ENCODE peak calls at places on chromosomes 3 and 15, in four cellular contexts. P is psoas muscle, R is right cardiac atrium, B is PC-3. K is an unnamed sample.

GRCh38 chr15:50416920-50417319 is 7.3 kb upstream of the USP8 start:
- DNase-seq in P (no peak), R (no peak), B (no peak), K (no peak)

GRCh38 chr3:81874738-81875137 is 113.3 kb upstream of the GBE1 start:
- DNase-seq in P (no peak), R (no peak), B (peak; percentile 36), K (no peak)

GRCh38 chr3:176780766-176781165 is 416.5 kb downstream of the TBL1XR1 start:
- DNase-seq in P (no peak), R (no peak), B (no peak), K (no peak)

GRCh38 chr15:47586653-47587224 is 130.6 kb upstream of the SEMA6D start:
- DNase-seq in P (peak; percentile 56), R (peak; percentile 61), B (peak; percentile 21), K (no peak)

GRCh38 chr15:61282661-61283060 is 53.6 kb upstream of the RORA start:
- DNase-seq in P (no peak), R (no peak), B (no peak), K (no peak)

GRCh38 chr3:189563841-189564563 is 67.2 kb upstream of the TP63 start:
- DNase-seq in P (no peak), R (no peak), B (peak; percentile 97), K (no peak)

GRCh38 chr15:66862111-66862815 is 160.2 kb downstream of the SMAD6 start:
- DNase-seq in P (no peak), R (no peak), B (peak; percentile 17), K (no peak)

GRCh38 chr3:16352428-16352827 is 87.4 kb downstream of the OXNAD1 start:
- DNase-seq in P (no peak), R (no peak), B (no peak), K (no peak)

GRCh38 chr15:64134322-64134829 is 17.2 kb upstream of the SNX22 start:
- DNase-seq in P (no peak), R (peak; percentile 78), B (peak; percentile 13), K (peak; percentile 82)

GRCh38 chr3:177057768-177058167 is 139.5 kb downstream of the TBL1XR1 start:
- DNase-seq in P (no peak), R (no peak), B (no peak), K (no peak)

GRCh38 chr3:188214442-188214841 is 60.5 kb downstream of the LPP start:
- DNase-seq in P (no peak), R (no peak), B (no peak), K (no peak)

GRCh38 chr3:117719316-117719926 is 1009.8 kb downstream of the TUSC7 start:
- DNase-seq in P (no peak), R (no peak), B (peak; percentile 47), K (no peak)

GRCh38 chr3:53525765-53526761 is 31.7 kb downstream of the CACNA1D start:
- DNase-seq in P (no peak), R (peak; percentile 53), B (no peak), K (peak; percentile 51)

GRCh38 chr15:65287515-65287845 is 797 bp upstream of the PARP16 start:
- DNase-seq in P (no peak), R (no peak), B (no peak), K (no peak)

GRCh38 chr15:41888662-41889253 is 5.1 kb downstream of the SPTBN5 start:
- DNase-seq in P (peak; percentile 25), R (no peak), B (no peak), K (no peak)

GRCh38 chr15:50906954-50907865 is 1.3 kb upstream of the AP4E1 start:
- DNase-seq in P (no peak), R (no peak), B (peak; percentile 50), K (no peak)

GRCh38 chr3:155356594-155357370 is 63.3 kb upstream of the STRIT1 start:
- DNase-seq in P (no peak), R (peak; percentile 50), B (peak; percentile 23), K (no peak)

GRCh38 chr3:3133490-3133889 is 6.8 kb downstream of the TRNT1 start:
- DNase-seq in P (no peak), R (no peak), B (no peak), K (no peak)

GRCh38 chr3:13140596-13140995 is 67.4 kb upstream of the IQSEC1 start:
- DNase-seq in P (no peak), R (no peak), B (no peak), K (no peak)

GRCh38 chr3:128619146-128619890 is 31.3 kb downstream of the RPN1 start:
- DNase-seq in P (no peak), R (no peak), B (peak; percentile 50), K (peak; percentile 23)

GRCh38 chr3:33441322-33441976 is 1.2 kb upstream of the UBP1 start:
- DNase-seq in P (no peak), R (peak; percentile 88), B (peak; percentile 21), K (no peak)

GRCh38 chr3:46321461-46322104 is 32.3 kb upstream of the CCR2 start:
- DNase-seq in P (no peak), R (no peak), B (no peak), K (no peak)

GRCh38 chr3:46934508-46935167 is 41.9 kb downstream of the CCDC12 start:
- DNase-seq in P (peak; percentile 72), R (peak; percentile 84), B (peak; percentile 85), K (peak; percentile 49)

GRCh38 chr3:12193485-12194165 is 34.9 kb upstream of the TIMP4 start:
- DNase-seq in P (no peak), R (no peak), B (peak; percentile 99), K (peak; percentile 73)

GRCh38 chr15:82646250-82647044 is 716 bp downstream of the CPEB1 start:
- DNase-seq in P (peak; percentile 53), R (no peak), B (no peak), K (peak; percentile 55)
- H3K27me3 ChIP-seq in P (peaks cover 5% of the 10 kb centered on the region), R (no peaks in the 10 kb centered on the region), B (peaks cover 12% of the 10 kb centered on the region), K (no peaks in the 10 kb centered on the region)

DNA sequence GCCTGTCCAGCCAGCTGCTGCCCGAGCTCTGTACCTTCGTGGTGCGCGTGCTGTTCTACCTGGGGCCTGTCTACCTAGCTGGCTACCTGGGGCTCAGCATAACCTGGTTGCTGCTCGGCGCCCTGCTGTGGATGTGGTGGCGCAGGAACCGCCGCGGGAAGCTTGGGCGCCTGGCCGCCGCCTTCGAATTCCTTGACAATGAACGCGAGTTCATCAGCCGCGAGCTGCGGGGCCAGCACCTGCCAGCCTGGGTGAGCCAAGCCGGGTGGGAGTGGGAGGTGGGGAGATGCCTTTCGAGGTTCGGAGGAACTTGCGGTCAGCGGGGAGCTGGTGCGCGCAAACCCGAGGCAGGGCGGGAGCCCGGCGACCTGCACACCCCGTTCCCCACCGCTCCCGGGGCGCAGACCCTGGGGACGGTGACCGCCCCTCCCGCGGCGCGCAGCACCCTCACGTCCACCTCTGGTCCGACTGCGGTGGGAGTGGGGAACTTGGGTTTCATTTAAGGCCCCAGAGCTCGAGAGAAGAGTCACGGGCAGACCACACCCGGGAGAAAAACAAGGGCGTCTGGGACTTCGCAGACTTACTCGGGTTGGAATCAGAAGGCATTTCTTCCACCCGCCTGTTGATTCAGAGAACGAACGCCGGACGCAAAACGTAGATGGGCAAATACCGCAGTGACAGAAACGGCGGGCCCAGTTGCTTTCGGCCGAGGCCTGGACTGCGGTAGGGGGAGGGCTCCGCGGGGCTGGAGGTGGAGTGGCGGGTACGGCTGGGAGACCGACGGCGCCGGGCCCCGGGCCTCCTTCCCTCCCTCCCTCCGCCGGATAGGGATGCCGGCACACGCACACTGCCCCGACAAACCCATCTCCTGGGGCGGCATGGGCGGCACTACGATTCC is 708 bp downstream of the ESYT3 start:
- DNase-seq in P (no peak), R (no peak), B (no peak), K (no peak)
- H3K27me3 ChIP-seq in P (no peaks in the 10 kb centered on the region), R (no peaks in the 10 kb centered on the region), B (no peaks in the 10 kb centered on the region), K (peaks cover 28% of the 10 kb centered on the region)

GRCh38 chr3:10601131-10601856 is 95.9 kb upstream of the ATP2B2 start:
- DNase-seq in P (no peak), R (no peak), B (no peak), K (peak; percentile 53)
- H3K27me3 ChIP-seq in P (no peaks in the 10 kb centered on the region), R (no peaks in the 10 kb centered on the region), B (peaks cover 78% of the 10 kb centered on the region), K (no peaks in the 10 kb centered on the region)

DNA sequence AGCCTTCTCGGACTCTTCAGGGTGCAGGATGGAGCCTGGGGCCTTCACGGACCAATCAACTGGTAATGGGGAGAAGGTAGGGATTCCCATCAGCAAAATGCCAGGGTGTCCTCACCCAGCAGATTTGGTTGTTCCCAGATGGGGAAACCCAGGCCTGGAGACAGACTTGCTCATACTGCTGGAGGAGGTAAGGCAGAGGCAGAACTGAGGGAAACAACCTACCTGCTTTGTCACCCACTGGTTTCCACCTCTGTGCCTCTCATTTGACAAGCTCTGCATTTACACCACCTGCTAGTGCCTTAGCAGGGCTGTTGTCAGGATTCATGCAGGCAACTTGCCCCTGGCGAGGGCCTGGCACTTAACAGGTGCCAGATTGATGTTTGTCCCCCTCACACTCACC is 15.9 kb downstream of the RHCG start:
- DNase-seq in P (no peak), R (no peak), B (no peak), K (no peak)
- H3K27me3 ChIP-seq in P (no peaks in the 10 kb centered on the region), R (no peaks in the 10 kb centered on the region), B (no peaks in the 10 kb centered on the region), K (no peaks in the 10 kb centered on the region)

GRCh38 chr15:96294766-96295165 is 35.7 kb upstream of the NR2F2 start:
- DNase-seq in P (no peak), R (no peak), B (no peak), K (no peak)

GRCh38 chr15:96296264-96296663 is 34.2 kb upstream of the NR2F2 start:
- DNase-seq in P (no peak), R (no peak), B (peak; percentile 85), K (no peak)

GRCh38 chr15:96300808-96301207 is 29.7 kb upstream of the NR2F2 start:
- DNase-seq in P (no peak), R (no peak), B (no peak), K (no peak)

GRCh38 chr15:96298217-96298616 is 32.3 kb upstream of the NR2F2 start:
- DNase-seq in P (no peak), R (no peak), B (no peak), K (no peak)

DNA sequence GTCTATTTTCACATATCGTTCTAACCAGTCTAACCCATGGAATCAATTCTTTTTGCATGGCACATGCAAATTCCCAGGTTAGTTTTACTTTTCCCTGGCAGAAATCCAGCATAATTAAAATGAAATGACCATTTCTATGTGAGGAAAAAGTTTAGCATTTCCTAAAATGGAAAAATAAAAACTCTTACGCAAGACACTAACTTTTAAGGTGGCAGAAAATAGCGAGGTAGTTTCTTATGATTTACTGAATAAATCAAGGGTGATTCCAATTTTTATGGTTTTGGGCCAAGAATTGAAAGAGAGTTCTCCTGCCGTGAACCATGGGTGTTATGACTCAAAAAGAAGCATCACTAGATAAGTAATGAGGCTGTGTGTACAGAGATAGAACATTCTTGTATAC is 32.7 kb upstream of the NR2F2 start:
- DNase-seq in P (no peak), R (no peak), B (no peak), K (no peak)
- H3K27me3 ChIP-seq in P (no peaks in the 10 kb centered on the region), R (no peaks in the 10 kb centered on the region), B (no peaks in the 10 kb centered on the region), K (no peaks in the 10 kb centered on the region)

GRCh38 chr15:80780416-80781221 is 1.4 kb downstream of the CEMIP start:
- DNase-seq in P (peak; percentile 58), R (peak; percentile 85), B (peak; percentile 69), K (peak; percentile 38)

GRCh38 chr15:80779658-80780415 is 667 bp downstream of the CEMIP start:
- DNase-seq in P (peak; percentile 53), R (peak; percentile 56), B (peak; percentile 48), K (no peak)

GRCh38 chr15:80777836-80778620 is 1.1 kb upstream of the CEMIP start:
- DNase-seq in P (no peak), R (no peak), B (peak; percentile 59), K (no peak)

GRCh38 chr15:80778621-80778963 is 578 bp upstream of the CEMIP start:
- DNase-seq in P (no peak), R (no peak), B (no peak), K (no peak)

GRCh38 chr15:80778964-80779657 is at the start of gene CEMIP:
- DNase-seq in P (peak; percentile 76), R (peak; percentile 90), B (peak; percentile 77), K (peak; percentile 74)
- H3K27me3 ChIP-seq in P (no peaks in the 10 kb centered on the region), R (no peaks in the 10 kb centered on the region), B (peaks cover 4% of the 10 kb centered on the region), K (peaks cover 21% of the 10 kb centered on the region)